ENCODE peak calls at places on chromosome 12, in eight cellular contexts. M is DND-41, F is Peyer's patch, J is AG10803, W is cardiac fibroblast, B is MCF 10A, Y is fibroblast of the aortic adventitia, K is astrocyte of the spinal cord. X is an unnamed sample.
A peak's percentile ranks its signal among the peaks of the same experiment; 100 is the strongest.

GRCh38 chr12:8860165-8860961 is 37.9 kb downstream of the A2ML1 start:
- DNase-seq in M (peak; percentile 45), W (peak; percentile 67), Y (peak; percentile 72), F (peak; percentile 22), J (peak; percentile 57), B (peak; percentile 46), K (peak; percentile 42), X (no peak)

GRCh38 chr12:40583743-40584142 is 108.5 kb upstream of the CNTN1 start:
- DNase-seq in M (no peak), K (no peak), B (no peak), W (no peak), J (no peak), F (no peak), Y (peak; percentile 33), X (no peak)

GRCh38 chr12:80837342-80837978 is 100.3 kb downstream of the LIN7A start:
- DNase-seq in K (peak; percentile 65), M (no peak), W (peak; percentile 78), F (no peak), B (peak; percentile 61), Y (peak; percentile 76), J (peak; percentile 74), X (no peak)

GRCh38 chr12:93638954-93639353 is 38.2 kb upstream of the CRADD start:
- DNase-seq in Y (no peak), F (no peak), B (no peak), M (no peak), J (no peak), K (no peak), W (no peak), X (no peak)

GRCh38 chr12:60070541-60070940 is 474.7 kb downstream of the SLC16A7 start:
- DNase-seq in F (no peak), K (no peak), J (no peak), W (no peak), B (no peak), Y (no peak), M (no peak), X (no peak)

GRCh38 chr12:122062832-122063690 is 15.5 kb upstream of the MLXIP start:
- DNase-seq in F (no peak), W (peak; percentile 90), Y (peak; percentile 89), K (peak; percentile 83), J (peak; percentile 62), M (no peak), B (peak; percentile 60), X (no peak)

GRCh38 chr12:24915501-24915900 is 33.4 kb downstream of the BCAT1 start:
- DNase-seq in K (no peak), J (no peak), W (no peak), Y (no peak), M (no peak), F (no peak), B (no peak), X (no peak)

GRCh38 chr12:105076098-105076497 is 8.2 kb downstream of the ALDH1L2 start:
- DNase-seq in B (peak; percentile 63), M (no peak), F (no peak), J (peak; percentile 93), W (peak; percentile 77), K (peak; percentile 31), Y (peak; percentile 83), X (no peak)

GRCh38 chr12:4763549-4763948 is 43.3 kb downstream of the GALNT8 start:
- DNase-seq in W (no peak), F (no peak), J (no peak), K (no peak), M (peak; percentile 63), Y (no peak), B (no peak), X (no peak)

GRCh38 chr12:1619599-1619998 is 9.4 kb upstream of the WNT5B start:
- DNase-seq in Y (no peak), W (no peak), M (no peak), J (no peak), B (no peak), F (peak; percentile 29), K (no peak), X (no peak)

GRCh38 chr12:83084516-83085234 is 398.0 kb downstream of the TMTC2 start:
- DNase-seq in W (no peak), J (no peak), F (no peak), K (no peak), Y (no peak), M (no peak), B (no peak), X (no peak)

GRCh38 chr12:60148831-60149230 is 553.0 kb downstream of the SLC16A7 start:
- DNase-seq in J (peak; percentile 90), K (peak; percentile 74), B (peak; percentile 80), W (peak; percentile 88), F (no peak), Y (peak; percentile 92), M (no peak), X (no peak)

GRCh38 chr12:105083551-105084105 is 630 bp downstream of the ALDH1L2 start:
- DNase-seq in J (peak; percentile 88), K (peak; percentile 70), M (no peak), F (no peak), Y (peak; percentile 82), B (peak; percentile 83), W (peak; percentile 76), X (no peak)

GRCh38 chr12:57381693-57382220 is 49.1 kb downstream of the R3HDM2 start:
- DNase-seq in W (no peak), J (no peak), K (no peak), F (no peak), B (no peak), Y (no peak), M (no peak), X (no peak)

GRCh38 chr12:77766224-77766623 is 64.5 kb upstream of the NAV3 start:
- DNase-seq in J (no peak), M (no peak), K (no peak), W (peak; percentile 58), F (no peak), Y (peak; percentile 77), B (no peak), X (no peak)

GRCh38 chr12:117064596-117064995 is 34.6 kb downstream of the TESC start:
- DNase-seq in J (no peak), K (no peak), W (no peak), F (no peak), M (no peak), B (no peak), Y (no peak), X (no peak)

GRCh38 chr12:3241621-3242020 is 164.4 kb downstream of the TSPAN9 start:
- DNase-seq in B (no peak), K (no peak), F (no peak), W (no peak), M (no peak), Y (no peak), J (no peak), X (no peak)

GRCh38 chr12:69684472-69684871 is 14.6 kb downstream of the BEST3 start:
- DNase-seq in K (no peak), J (no peak), W (no peak), M (no peak), F (no peak), Y (no peak), B (no peak), X (no peak)

DNA sequence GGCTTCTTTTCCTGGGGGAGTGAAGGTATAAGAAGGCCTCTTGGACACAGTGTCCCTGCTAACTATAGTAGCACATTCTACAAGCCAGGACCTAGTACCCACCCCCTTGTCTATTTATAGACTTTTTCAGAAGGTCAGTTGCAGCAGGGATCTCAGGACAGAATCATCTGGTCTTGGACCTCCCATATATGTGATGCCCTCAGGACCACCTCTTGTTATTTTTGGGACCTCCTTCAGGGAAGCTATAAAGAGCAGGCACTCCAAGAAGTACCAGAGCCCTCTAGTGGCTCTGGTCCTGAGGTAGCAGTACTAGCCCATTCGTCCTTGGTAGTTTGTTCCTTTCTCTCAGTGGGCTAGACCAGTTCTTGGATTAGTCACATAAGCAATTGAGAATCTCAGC is 4.3 kb downstream of the COQ10A start:
- DNase-seq in F (no peak), K (peak; percentile 31), M (no peak), B (no peak), Y (peak; percentile 34), J (peak; percentile 31), W (peak; percentile 49), X (no peak)
- TF ChIP-seq CTCF in F (no peak), K (peak; percentile 60), M (peak; percentile 50), B (no peak), Y (peak; percentile 55), J (peak; percentile 58), W (peak; percentile 54), X (peak; percentile 73)

GRCh38 chr12:65943388-65944137 is 119.3 kb downstream of the HMGA2 start:
- DNase-seq in K (no peak), B (no peak), F (no peak), W (peak; percentile 67), Y (peak; percentile 60), M (no peak), J (peak; percentile 90), X (no peak)
- TF ChIP-seq CTCF in K (peak; percentile 21), B (no peak), F (no peak), W (peak; percentile 27), Y (peak; percentile 38), M (no peak), J (peak; percentile 43), X (peak; percentile 35)

DNA sequence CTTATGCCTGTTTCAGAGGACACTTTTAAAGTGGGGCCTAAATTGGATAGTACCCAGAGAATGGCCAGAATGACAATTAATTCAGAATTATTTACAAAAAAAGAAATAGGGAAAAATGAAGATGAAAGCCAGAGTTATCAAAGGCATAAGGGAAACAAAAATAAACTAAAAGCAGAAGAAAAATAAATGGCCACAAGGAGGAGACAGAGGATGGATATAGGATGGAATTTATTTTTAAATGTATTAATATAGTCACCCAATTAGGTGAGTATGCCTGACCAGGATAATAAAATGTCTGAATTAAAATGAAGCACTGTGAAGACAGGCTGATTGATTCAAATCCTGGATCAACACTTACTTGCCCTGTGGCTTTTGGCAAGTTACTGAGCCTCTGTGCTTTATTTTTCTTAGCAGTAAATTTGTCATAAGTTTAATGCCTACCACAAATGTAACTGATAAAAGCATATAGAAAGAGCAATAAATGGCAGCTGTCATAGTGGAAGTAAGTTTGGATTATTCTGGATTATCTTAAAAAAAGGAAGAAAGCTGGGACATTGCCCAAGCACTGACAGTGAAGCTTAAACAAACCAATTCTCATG is 3.4 kb downstream of the CLEC9A start:
- DNase-seq in J (peak; percentile 25), W (no peak), B (peak; percentile 48), M (no peak), Y (peak; percentile 9), F (no peak), K (peak; percentile 27), X (no peak)
- TF ChIP-seq CTCF in J (peak; percentile 60), W (peak; percentile 37), B (peak; percentile 70), M (peak; percentile 41), Y (no peak), F (peak; percentile 22), K (peak; percentile 42), X (peak; percentile 86)

GRCh38 chr12:32171211-32171610 is 64.6 kb downstream of the BICD1 start:
- DNase-seq in B (no peak), K (no peak), Y (no peak), M (no peak), J (no peak), F (no peak), W (no peak), X (no peak)

GRCh38 chr12:32163596-32163995 is 56.9 kb downstream of the BICD1 start:
- DNase-seq in Y (peak; percentile 11), M (no peak), J (no peak), K (no peak), F (no peak), B (no peak), W (no peak), X (no peak)

GRCh38 chr12:32170437-32170998 is 63.9 kb downstream of the BICD1 start:
- DNase-seq in Y (no peak), B (no peak), W (no peak), F (no peak), K (no peak), M (no peak), J (no peak), X (no peak)

GRCh38 chr12:32161040-32161439 is 54.4 kb downstream of the BICD1 start:
- DNase-seq in J (no peak), B (no peak), F (no peak), Y (no peak), W (no peak), K (no peak), M (no peak), X (no peak)

GRCh38 chr12:32166510-32166909 is 59.9 kb downstream of the BICD1 start:
- DNase-seq in F (no peak), M (no peak), W (no peak), K (no peak), Y (no peak), B (no peak), J (no peak), X (no peak)
- TF ChIP-seq CTCF in F (no peak), M (no peak), W (no peak), K (no peak), Y (no peak), B (no peak), J (no peak), X (no peak)